ENCODE peak calls at places on chromosomes 11 and 22, in eight cellular contexts. P is GM23248, L is SK-N-SH, J is neural progenitor cell, O is GM23338, R is PC-3, A is OCI-LY7, H is HCT116. M is an unnamed sample. For H4K20me1, the result is how much of the 10 kb centered on the place peaks cover.

GRCh38 chr22:38250642-38251354 is 22.0 kb downstream of the TMEM184B start:
- DNase-seq in P (peak), L (no peak), J (no peak), O (no peak), R (no peak), A (no peak), H (no peak), M (no peak)

GRCh38 chr11:64531906-64532312 is 59.1 kb upstream of the SLC22A12 start:
- DNase-seq in P (no peak), L (no peak), J (no peak), O (no peak), R (no peak), A (no peak), H (no peak), M (no peak)

GRCh38 chr11:130480721-130481140 is 32.3 kb downstream of the ADAMTS15 start:
- DNase-seq in P (peak), L (no peak), J (no peak), O (no peak), R (peak), A (no peak), H (no peak), M (no peak)

GRCh38 chr22:17400305-17400704 is 31.0 kb downstream of the CECR2 start:
- DNase-seq in P (no peak), L (no peak), J (no peak), O (no peak), R (no peak), A (no peak), H (no peak), M (no peak)

GRCh38 chr11:78370406-78371172 is 47.0 kb downstream of the GAB2 start:
- DNase-seq in P (peak), L (no peak), J (no peak), O (no peak), R (no peak), A (no peak), H (no peak), M (no peak)

GRCh38 chr11:11533057-11533456 is 88.7 kb downstream of the GALNT18 start:
- DNase-seq in P (no peak), L (no peak), J (no peak), O (no peak), R (no peak), A (no peak), H (no peak), M (no peak)

GRCh38 chr22:39242809-39243442 is 1.9 kb downstream of the PDGFB start:
- DNase-seq in P (no peak), L (no peak), J (peak), O (peak), R (peak), A (no peak), H (no peak), M (peak)

GRCh38 chr11:17012712-17013547 is 1.3 kb downstream of the PLEKHA7 start:
- DNase-seq in P (peak), L (no peak), J (peak), O (peak), R (peak), A (no peak), H (peak), M (no peak)

GRCh38 chr11:76637491-76638266 is 32.9 kb downstream of the LRRC32 start:
- DNase-seq in P (no peak), L (no peak), J (no peak), O (no peak), R (no peak), A (peak), H (no peak), M (no peak)

GRCh38 chr11:2150206-2150847 is 10.7 kb downstream of the INS start:
- DNase-seq in P (peak), L (peak), J (peak), O (peak), R (peak), A (peak), H (peak), M (no peak)

GRCh38 chr11:10975287-10975721 is 117.5 kb upstream of the ZBED5 start:
- DNase-seq in P (peak), L (no peak), J (no peak), O (no peak), R (no peak), A (no peak), H (no peak), M (no peak)

GRCh38 chr11:18769802-18770456 is 21.7 kb downstream of the PTPN5 start:
- DNase-seq in P (no peak), L (no peak), J (no peak), O (peak), R (no peak), A (peak), H (no peak), M (peak)

GRCh38 chr22:46180370-46181137 is 30.2 kb downstream of the PPARA start:
- DNase-seq in P (peak), L (no peak), J (no peak), O (peak), R (no peak), A (peak), H (no peak), M (no peak)

GRCh38 chr11:77020751-77021150 is 13.4 kb upstream of the B3GNT6 start:
- DNase-seq in P (no peak), L (no peak), J (no peak), O (no peak), R (no peak), A (no peak), H (peak), M (no peak)

DNA sequence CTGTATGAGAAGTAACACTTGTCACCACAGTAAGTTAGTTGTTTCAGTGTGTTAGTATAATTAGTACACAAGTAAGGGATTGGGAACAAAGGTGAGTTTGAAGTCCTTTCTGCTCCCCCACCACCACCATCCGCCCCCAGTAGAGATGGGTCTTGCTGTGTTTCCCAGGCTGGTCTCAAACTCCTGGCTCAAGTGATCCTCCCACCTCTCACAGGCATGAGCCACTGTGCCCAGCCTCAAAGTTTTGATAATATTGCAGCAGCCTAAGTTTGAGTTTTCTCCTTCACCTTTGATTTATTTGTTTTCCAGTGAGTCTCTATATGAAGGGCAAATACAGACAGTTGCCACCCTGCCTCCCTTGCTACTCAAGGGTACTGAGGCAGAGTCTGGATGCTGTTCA is 23.7 kb upstream of the GRK2 start:
- DNase-seq in P (no peak), L (no peak), J (no peak), O (no peak), R (no peak), A (no peak), H (no peak), M (no peak)
- H3K4me3 ChIP-seq in P (peak), L (peak), J (peak), O (peak), R (peak), A (peak), H (no peak), M (peak)

GRCh38 chr11:22389526-22390282 is 51.5 kb downstream of the SLC17A6 start:
- DNase-seq in P (no peak), L (no peak), J (no peak), O (no peak), R (no peak), A (no peak), H (no peak), M (no peak)
- TF ChIP-seq EZH2phosphoT487 in P (no peak), L (no peak), J (no peak), O (no peak), R (no peak), A (no peak), H (no peak), M (no peak)

GRCh38 chr22:20490941-20491307 is 4.7 kb downstream of the KLHL22 start:
- DNase-seq in P (no peak), L (no peak), J (no peak), O (no peak), R (no peak), A (no peak), H (no peak), M (no peak)

GRCh38 chr22:20490183-20490940 is 5.2 kb downstream of the KLHL22 start:
- DNase-seq in P (no peak), L (no peak), J (no peak), O (no peak), R (no peak), A (no peak), H (no peak), M (no peak)

GRCh38 chr22:20491346-20491745 is 4.2 kb downstream of the KLHL22 start:
- DNase-seq in P (no peak), L (no peak), J (no peak), O (no peak), R (no peak), A (no peak), H (no peak), M (no peak)

GRCh38 chr22:20487715-20488114 is 7.9 kb downstream of the KLHL22 start:
- DNase-seq in P (no peak), L (no peak), J (no peak), O (no peak), R (no peak), A (no peak), H (no peak), M (no peak)

DNA sequence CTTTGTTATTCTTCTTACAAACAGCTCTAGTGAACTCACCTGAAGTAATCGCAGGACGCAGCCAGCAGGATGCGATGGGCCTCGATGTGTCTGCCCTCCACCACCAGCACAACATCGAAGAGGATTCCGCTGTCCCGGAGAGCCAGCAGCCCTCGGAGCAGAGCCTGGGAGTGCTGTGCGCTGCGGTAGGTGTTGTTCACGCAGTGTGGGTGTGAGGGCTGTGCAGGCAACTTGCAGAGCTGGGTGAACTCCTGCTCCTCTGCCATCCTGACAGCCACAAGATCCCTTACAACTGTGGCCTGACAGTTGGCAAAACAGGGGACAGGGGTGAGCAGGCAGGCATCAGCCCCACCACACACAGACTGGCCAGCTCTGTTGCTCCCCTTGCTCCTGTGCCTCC is 6.6 kb downstream of the KLHL22 start:
- DNase-seq in P (no peak), L (no peak), J (peak), O (peak), R (no peak), A (no peak), H (no peak), M (no peak)
- H4K20me1 ChIP-seq in P (under half), L (under half), J (half or more), O (under half), R (under half), A (under half), H (under half), M (under half)

GRCh38 chr11:124481365-124482323 is 36.1 kb upstream of the OR8B8 start:
- DNase-seq in P (peak), L (peak), J (peak), O (peak), R (peak), A (peak), H (no peak), M (peak)
- H3K4me3 ChIP-seq in P (peak), L (peak), J (peak), O (peak), R (peak), A (peak), H (peak), M (peak)

DNA sequence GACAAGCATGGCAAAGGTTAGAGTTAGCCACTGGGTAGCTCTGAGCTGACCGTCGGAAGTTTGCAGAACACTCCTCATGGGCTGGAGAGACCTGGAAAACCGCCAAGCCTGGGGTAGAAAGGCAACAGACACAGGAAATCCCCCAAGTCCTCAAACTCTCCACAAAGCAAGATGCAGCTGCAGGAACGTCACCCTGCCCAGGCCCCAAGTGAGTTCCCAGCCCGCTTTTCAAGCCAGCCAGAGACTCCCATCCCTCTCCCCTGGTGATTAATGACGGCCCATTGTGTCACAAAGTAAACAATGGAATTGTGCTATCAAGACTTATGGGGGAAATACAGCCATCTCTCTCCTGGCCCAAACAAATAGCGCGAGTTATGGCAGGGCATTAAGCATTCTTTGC is 633.0 kb downstream of the TBC1D22A start:
- DNase-seq in P (no peak), L (no peak), J (no peak), O (no peak), R (peak), A (no peak), H (no peak), M (no peak)
- TF ChIP-seq EZH2phosphoT487 in P (no peak), L (no peak), J (no peak), O (no peak), R (no peak), A (no peak), H (no peak), M (no peak)

DNA sequence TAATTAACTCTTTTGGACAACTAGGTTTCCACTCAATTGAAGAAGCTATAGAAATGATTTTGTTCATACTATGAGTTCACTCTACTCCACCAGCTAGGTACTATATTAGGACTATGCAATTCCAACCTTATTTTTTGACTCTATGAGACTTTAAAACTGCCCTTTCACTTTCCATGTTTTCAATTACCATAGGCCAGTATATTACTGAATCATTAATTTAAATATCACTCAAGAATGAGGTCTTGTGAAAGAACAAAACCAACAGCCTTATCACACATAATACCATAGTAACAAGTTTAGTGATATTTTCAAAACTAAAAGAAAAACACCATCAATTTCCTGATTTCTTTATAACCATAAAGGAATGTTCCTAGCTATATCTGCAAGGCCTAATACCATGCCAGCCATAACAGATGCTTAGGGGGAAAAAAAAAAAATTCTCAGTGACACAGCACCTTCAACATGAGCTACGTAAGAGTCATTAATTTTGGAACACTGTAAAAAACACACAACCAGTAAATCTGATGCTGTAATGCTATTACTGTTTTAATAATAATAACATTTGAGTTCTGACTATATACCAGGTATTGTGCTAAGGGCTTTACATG is 6.1 kb downstream of the DCUN1D5 start:
- DNase-seq in P (peak), L (no peak), J (no peak), O (no peak), R (no peak), A (no peak), H (no peak), M (no peak)
- H4K20me1 ChIP-seq in P (under half), L (under half), J (under half), O (under half), R (under half), A (under half), H (under half), M (under half)